ENCODE peak calls at places on chromosomes 4 and X, in six cellular contexts. One of them, this sample, is unnamed. For H3K36me3, the result is how much of the 10 kb centered on the place peaks cover.

GRCh38 chr4:25110653-25111329 is 49.5 kb downstream of the SEPSECS start:
- DNase-seq in kidney epithelial cell: no peak
- DNase-seq in aorta: no peak
- DNase-seq in colonic mucosa: no peak
- DNase-seq in esophagus squamous epithelium: no peak
- DNase-seq in fibroblast of lung: no peak
- DNase-seq in this sample: no peak

GRCh38 chr4:166965562-166965961 is 268.7 kb downstream of the SPOCK3 start:
- DNase-seq in kidney epithelial cell: no peak
- DNase-seq in colonic mucosa: no peak
- DNase-seq in fibroblast of lung: no peak
- DNase-seq in esophagus squamous epithelium: no peak
- DNase-seq in aorta: no peak
- DNase-seq in this sample: no peak

GRCh38 chrX:16771483-16772398 is 14.5 kb upstream of the TXLNG start:
- DNase-seq in colonic mucosa: peak
- DNase-seq in esophagus squamous epithelium: no peak
- DNase-seq in fibroblast of lung: peak
- DNase-seq in aorta: no peak
- DNase-seq in kidney epithelial cell: peak
- DNase-seq in this sample: no peak

GRCh38 chr4:25621027-25621930 is 34.4 kb upstream of the SLC34A2 start:
- DNase-seq in colonic mucosa: no peak
- DNase-seq in esophagus squamous epithelium: no peak
- DNase-seq in aorta: peak
- DNase-seq in kidney epithelial cell: peak
- DNase-seq in fibroblast of lung: no peak
- DNase-seq in this sample: no peak

GRCh38 chr4:159946983-159947645 is 844.2 kb downstream of the RAPGEF2 start:
- DNase-seq in esophagus squamous epithelium: no peak
- DNase-seq in fibroblast of lung: peak
- DNase-seq in kidney epithelial cell: peak
- DNase-seq in aorta: no peak
- DNase-seq in colonic mucosa: no peak
- DNase-seq in this sample: peak

GRCh38 chrX:85243761-85244410 is at the start of the genes SATL1 and ZNF711:
- DNase-seq in kidney epithelial cell: no peak
- DNase-seq in aorta: peak
- DNase-seq in esophagus squamous epithelium: no peak
- DNase-seq in colonic mucosa: peak
- DNase-seq in fibroblast of lung: peak
- DNase-seq in this sample: peak

GRCh38 chrX:22135171-22135711 is 103.1 kb downstream of the PHEX start:
- DNase-seq in aorta: no peak
- DNase-seq in kidney epithelial cell: peak
- DNase-seq in esophagus squamous epithelium: no peak
- DNase-seq in colonic mucosa: no peak
- DNase-seq in fibroblast of lung: peak
- DNase-seq in this sample: peak

GRCh38 chr4:101049549-101050001 is 297.8 kb downstream of the PPP3CA start:
- DNase-seq in colonic mucosa: no peak
- DNase-seq in esophagus squamous epithelium: no peak
- DNase-seq in aorta: no peak
- DNase-seq in fibroblast of lung: no peak
- DNase-seq in kidney epithelial cell: no peak
- DNase-seq in this sample: no peak

GRCh38 chrX:148363836-148364235 is 136.6 kb upstream of the AFF2 start:
- DNase-seq in kidney epithelial cell: no peak
- DNase-seq in esophagus squamous epithelium: no peak
- DNase-seq in fibroblast of lung: no peak
- DNase-seq in aorta: no peak
- DNase-seq in colonic mucosa: no peak
- DNase-seq in this sample: no peak

GRCh38 chr4:169314906-169315305 is 44.1 kb upstream of the SH3RF1 start:
- DNase-seq in esophagus squamous epithelium: peak
- DNase-seq in colonic mucosa: peak
- DNase-seq in fibroblast of lung: peak
- DNase-seq in kidney epithelial cell: peak
- DNase-seq in aorta: peak
- DNase-seq in this sample: peak

GRCh38 chr4:102612824-102613366 is 111.7 kb downstream of the NFKB1 start:
- DNase-seq in fibroblast of lung: no peak
- DNase-seq in esophagus squamous epithelium: no peak
- DNase-seq in colonic mucosa: no peak
- DNase-seq in aorta: no peak
- DNase-seq in kidney epithelial cell: no peak
- DNase-seq in this sample: no peak

GRCh38 chrX:65697915-65698796 is 30.7 kb downstream of the MSN start:
- DNase-seq in aorta: no peak
- DNase-seq in fibroblast of lung: no peak
- DNase-seq in esophagus squamous epithelium: peak
- DNase-seq in colonic mucosa: peak
- DNase-seq in kidney epithelial cell: no peak
- DNase-seq in this sample: no peak

GRCh38 chr4:182823576-182823975 is 93.6 kb downstream of the DCTD start:
- DNase-seq in aorta: no peak
- DNase-seq in fibroblast of lung: no peak
- DNase-seq in colonic mucosa: no peak
- DNase-seq in kidney epithelial cell: no peak
- DNase-seq in esophagus squamous epithelium: no peak
- DNase-seq in this sample: no peak

GRCh38 chrX:10041383-10041782 is 74.2 kb downstream of the CLDN34 start:
- DNase-seq in fibroblast of lung: no peak
- DNase-seq in kidney epithelial cell: peak
- DNase-seq in colonic mucosa: no peak
- DNase-seq in aorta: peak
- DNase-seq in esophagus squamous epithelium: no peak
- DNase-seq in this sample: no peak

GRCh38 chr4:4541661-4542570 is at the start of gene STX18:
- DNase-seq in esophagus squamous epithelium: peak
- DNase-seq in colonic mucosa: peak
- DNase-seq in fibroblast of lung: peak
- DNase-seq in kidney epithelial cell: peak
- DNase-seq in aorta: peak
- DNase-seq in this sample: peak

GRCh38 chr4:1964971-1965370 is 43.8 kb downstream of the NELFA start:
- DNase-seq in kidney epithelial cell: no peak
- DNase-seq in esophagus squamous epithelium: no peak
- DNase-seq in fibroblast of lung: no peak
- DNase-seq in colonic mucosa: no peak
- DNase-seq in aorta: no peak
- DNase-seq in this sample: no peak
- H3K36me3 ChIP-seq in kidney epithelial cell: under half
- H3K36me3 ChIP-seq in esophagus squamous epithelium: half or more
- H3K36me3 ChIP-seq in fibroblast of lung: under half
- H3K36me3 ChIP-seq in colonic mucosa: under half
- H3K36me3 ChIP-seq in aorta: under half
- H3K36me3 ChIP-seq in this sample: under half

DNA sequence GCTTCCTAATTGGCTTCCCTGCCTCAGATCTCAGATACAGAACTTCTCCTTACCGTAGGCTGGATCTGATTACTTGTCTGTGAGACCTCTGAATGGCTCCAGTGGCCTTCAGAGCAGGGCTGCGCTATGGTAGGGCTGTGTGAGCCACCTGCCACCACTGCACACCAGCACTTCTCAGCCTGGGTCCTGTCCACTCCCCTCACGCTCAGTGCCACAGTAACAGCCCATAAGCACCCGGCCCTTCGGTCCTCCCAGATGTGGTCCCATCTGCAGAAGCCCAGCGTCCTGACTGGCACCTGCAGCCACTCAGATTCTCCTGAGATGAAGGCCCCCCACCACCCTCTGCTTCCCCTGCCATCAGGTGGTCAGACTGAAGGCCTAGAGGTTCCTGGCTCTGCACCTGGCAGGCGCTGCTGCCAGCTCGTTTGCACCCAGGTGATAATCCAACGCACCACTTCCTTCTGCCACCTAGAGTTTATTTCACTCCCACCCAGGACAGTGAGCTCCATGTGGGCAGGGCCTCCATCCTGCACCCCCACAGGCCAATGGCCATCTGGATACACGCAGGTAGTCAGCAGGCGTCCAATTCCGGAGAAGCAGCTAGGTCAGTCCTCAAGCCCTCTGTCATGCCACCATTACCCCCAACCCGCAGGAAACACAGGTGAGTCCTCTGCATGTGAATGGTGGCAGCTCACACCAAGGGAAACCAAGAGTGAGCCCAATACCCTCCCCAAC is 5.4 kb downstream of the WDR1 start:
- DNase-seq in kidney epithelial cell: no peak
- DNase-seq in fibroblast of lung: no peak
- DNase-seq in esophagus squamous epithelium: no peak
- DNase-seq in aorta: no peak
- DNase-seq in colonic mucosa: peak
- DNase-seq in this sample: no peak
- H3K36me3 ChIP-seq in kidney epithelial cell: under half
- H3K36me3 ChIP-seq in fibroblast of lung: half or more
- H3K36me3 ChIP-seq in esophagus squamous epithelium: half or more
- H3K36me3 ChIP-seq in aorta: under half
- H3K36me3 ChIP-seq in colonic mucosa: under half
- H3K36me3 ChIP-seq in this sample: under half

GRCh38 chr4:1933700-1934099 is 62.5 kb downstream of the NSD2 start:
- DNase-seq in fibroblast of lung: no peak
- DNase-seq in kidney epithelial cell: no peak
- DNase-seq in esophagus squamous epithelium: no peak
- DNase-seq in aorta: no peak
- DNase-seq in colonic mucosa: no peak
- DNase-seq in this sample: no peak
- H3K36me3 ChIP-seq in fibroblast of lung: under half
- H3K36me3 ChIP-seq in kidney epithelial cell: under half
- H3K36me3 ChIP-seq in esophagus squamous epithelium: half or more
- H3K36me3 ChIP-seq in aorta: under half
- H3K36me3 ChIP-seq in colonic mucosa: under half
- H3K36me3 ChIP-seq in this sample: under half

GRCh38 chr4:125780159-125780558 is 465.4 kb downstream of the FAT4 start:
- DNase-seq in aorta: no peak
- DNase-seq in colonic mucosa: no peak
- DNase-seq in esophagus squamous epithelium: no peak
- DNase-seq in fibroblast of lung: peak
- DNase-seq in kidney epithelial cell: no peak
- DNase-seq in this sample: no peak

GRCh38 chr4:125772680-125773079 is 457.9 kb downstream of the FAT4 start:
- DNase-seq in colonic mucosa: no peak
- DNase-seq in fibroblast of lung: no peak
- DNase-seq in esophagus squamous epithelium: no peak
- DNase-seq in aorta: no peak
- DNase-seq in kidney epithelial cell: no peak
- DNase-seq in this sample: no peak

GRCh38 chr4:125780747-125781146 is 466.0 kb downstream of the FAT4 start:
- DNase-seq in esophagus squamous epithelium: no peak
- DNase-seq in aorta: no peak
- DNase-seq in colonic mucosa: no peak
- DNase-seq in fibroblast of lung: no peak
- DNase-seq in kidney epithelial cell: no peak
- DNase-seq in this sample: no peak

GRCh38 chr4:125773502-125773901 is 458.7 kb downstream of the FAT4 start:
- DNase-seq in fibroblast of lung: no peak
- DNase-seq in esophagus squamous epithelium: no peak
- DNase-seq in colonic mucosa: no peak
- DNase-seq in kidney epithelial cell: no peak
- DNase-seq in aorta: no peak
- DNase-seq in this sample: no peak

DNA sequence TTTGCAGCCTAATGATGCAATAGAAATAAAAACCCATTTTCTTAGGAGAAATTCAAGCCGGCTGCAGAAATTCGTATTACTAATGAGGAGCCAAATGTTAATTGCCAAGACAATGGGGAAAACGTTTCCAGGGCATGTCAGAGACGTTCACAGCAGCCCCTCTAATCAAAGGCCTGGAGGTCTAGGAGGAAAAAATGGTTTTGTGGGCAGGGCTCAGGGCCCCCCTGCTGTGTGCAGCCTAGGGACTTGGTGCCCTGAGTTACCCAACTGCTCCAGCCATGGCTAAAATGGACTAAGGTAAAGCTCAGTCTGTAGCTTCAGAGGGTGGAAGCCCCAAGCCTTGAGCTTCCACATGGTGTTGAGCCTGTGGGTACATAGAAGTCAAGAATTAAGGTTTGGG is 461.4 kb downstream of the FAT4 start:
- DNase-seq in esophagus squamous epithelium: no peak
- DNase-seq in kidney epithelial cell: no peak
- DNase-seq in colonic mucosa: no peak
- DNase-seq in fibroblast of lung: no peak
- DNase-seq in aorta: no peak
- DNase-seq in this sample: no peak
- H3K36me3 ChIP-seq in esophagus squamous epithelium: under half
- H3K36me3 ChIP-seq in kidney epithelial cell: under half
- H3K36me3 ChIP-seq in colonic mucosa: under half
- H3K36me3 ChIP-seq in fibroblast of lung: under half
- H3K36me3 ChIP-seq in aorta: under half
- H3K36me3 ChIP-seq in this sample: under half

DNA sequence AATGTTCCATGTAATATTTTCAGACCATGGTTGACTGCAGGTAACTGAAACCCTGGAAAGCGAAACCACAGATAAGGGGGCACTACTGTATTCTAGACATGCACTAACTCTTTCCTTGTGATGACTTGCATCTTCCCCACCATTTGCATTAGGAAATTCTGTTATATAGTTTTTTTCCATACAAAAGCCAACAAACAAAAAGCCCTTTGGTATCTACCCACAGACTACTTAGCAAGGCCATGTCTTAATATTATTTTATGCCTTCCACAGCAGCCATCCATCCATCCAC is 23.5 kb downstream of the OCIAD1 start:
- DNase-seq in kidney epithelial cell: no peak
- DNase-seq in colonic mucosa: no peak
- DNase-seq in fibroblast of lung: no peak
- DNase-seq in aorta: no peak
- DNase-seq in esophagus squamous epithelium: no peak
- DNase-seq in this sample: no peak
- H3K36me3 ChIP-seq in kidney epithelial cell: under half
- H3K36me3 ChIP-seq in colonic mucosa: under half
- H3K36me3 ChIP-seq in fibroblast of lung: under half
- H3K36me3 ChIP-seq in aorta: under half
- H3K36me3 ChIP-seq in esophagus squamous epithelium: half or more
- H3K36me3 ChIP-seq in this sample: under half

DNA sequence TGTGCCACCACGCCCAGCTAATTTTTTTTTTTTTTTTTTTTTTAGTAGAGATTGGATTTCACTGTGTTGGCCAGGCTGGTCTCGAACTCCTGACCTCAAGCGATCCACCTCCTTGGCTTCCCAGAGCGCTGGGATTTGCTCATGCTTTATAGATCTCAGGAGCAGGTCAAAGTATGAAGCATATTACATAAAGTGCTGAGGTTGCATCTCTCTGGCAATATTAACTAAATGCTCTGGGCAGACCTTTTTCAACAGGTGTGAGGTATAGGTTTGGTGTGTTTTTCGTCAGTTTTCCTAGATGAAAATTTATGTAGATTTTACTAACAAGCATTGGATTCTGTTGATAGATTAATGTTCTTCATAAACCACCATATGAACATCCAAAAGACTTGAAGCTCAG is 19.3 kb upstream of the GCNA start:
- DNase-seq in fibroblast of lung: no peak
- DNase-seq in esophagus squamous epithelium: no peak
- DNase-seq in colonic mucosa: no peak
- DNase-seq in kidney epithelial cell: no peak
- DNase-seq in aorta: no peak
- DNase-seq in this sample: no peak
- H3K36me3 ChIP-seq in fibroblast of lung: under half
- H3K36me3 ChIP-seq in esophagus squamous epithelium: half or more
- H3K36me3 ChIP-seq in colonic mucosa: under half
- H3K36me3 ChIP-seq in kidney epithelial cell: under half
- H3K36me3 ChIP-seq in aorta: under half
- H3K36me3 ChIP-seq in this sample: under half